ENCODE peak calls at places on chromosomes 2 and 18, in six cellular contexts. C is GM12878, A is occipital lobe, X is psoas muscle, I is NCI-H146, J is BJ. R is an unnamed sample.

GRCh38 chr2:63792523-63792922 is 49.2 kb upstream of the UGP2 start:
- DNase-seq in A (no peak), C (no peak), X (no peak), I (no peak), J (peak), R (no peak)

GRCh38 chr18:48875314-48875941 is 75.3 kb downstream of the SMAD7 start:
- DNase-seq in X (no peak), C (no peak), A (no peak), I (no peak), J (no peak), R (no peak)

GRCh38 chr2:45909677-45910191 is 258.3 kb downstream of the PRKCE start:
- DNase-seq in I (peak), J (no peak), C (no peak), A (peak), X (no peak), R (peak)

GRCh38 chr18:5518899-5519371 is 24.9 kb downstream of the EPB41L3 start:
- DNase-seq in C (no peak), A (no peak), I (no peak), J (no peak), X (no peak), R (peak)

GRCh38 chr2:164066095-164066494 is 330.3 kb upstream of the FIGN start:
- DNase-seq in J (no peak), X (no peak), A (no peak), C (no peak), I (peak), R (no peak)

GRCh38 chr2:190554357-190555006 is 20.0 kb upstream of the NEMP2 start:
- DNase-seq in I (no peak), X (no peak), C (no peak), A (no peak), J (no peak), R (no peak)

GRCh38 chr2:136327162-136327852 is 209.4 kb upstream of the CXCR4 start:
- DNase-seq in I (peak), X (no peak), A (no peak), J (no peak), C (peak), R (peak)

GRCh38 chr18:61973273-61974115 is 80.7 kb upstream of the RNF152 start:
- DNase-seq in X (no peak), A (no peak), C (no peak), J (no peak), I (no peak), R (peak)

GRCh38 chr2:10236571-10237391 is 65.9 kb upstream of the HPCAL1 start:
- DNase-seq in X (peak), I (no peak), A (no peak), J (no peak), C (no peak), R (no peak)

GRCh38 chr2:216283038-216283900 is 89.0 kb downstream of the MARCHF4 start:
- DNase-seq in J (no peak), I (no peak), X (no peak), A (no peak), C (no peak), R (peak)

GRCh38 chr2:241508240-241508509 is 209 bp downstream of the STK25 start:
- DNase-seq in J (no peak), X (no peak), I (peak), A (no peak), C (no peak), R (peak)

GRCh38 chr18:67938691-67939090 is 422.2 kb upstream of the DSEL start:
- DNase-seq in A (no peak), C (no peak), I (no peak), J (peak), X (no peak), R (no peak)

GRCh38 chr18:11040823-11041712 is 108.3 kb downstream of the PIEZO2 start:
- DNase-seq in X (no peak), J (no peak), C (no peak), A (no peak), I (peak), R (peak)

GRCh38 chr2:219445220-219445631 is 10.6 kb downstream of the SPEG start:
- DNase-seq in A (no peak), J (no peak), I (no peak), C (no peak), X (no peak), R (no peak)

GRCh38 chr2:26849056-26850001 is 1.4 kb downstream of the DPYSL5 start:
- DNase-seq in X (peak), J (no peak), A (no peak), I (peak), C (no peak), R (peak)

GRCh38 chr18:31446854-31447253 is 687 bp upstream of the DSG3 start:
- DNase-seq in I (no peak), X (no peak), J (no peak), C (no peak), A (no peak), R (no peak)

GRCh38 chr2:3443685-3444084 is 64.2 kb downstream of the TRAPPC12 start:
- DNase-seq in I (no peak), A (no peak), C (no peak), J (no peak), X (no peak), R (no peak)

GRCh38 chr2:155111070-155111469 is 412.6 kb downstream of the KCNJ3 start:
- DNase-seq in A (no peak), I (no peak), C (no peak), X (no peak), J (no peak), R (no peak)

GRCh38 chr2:19369341-19369955 is 11.0 kb upstream of the OSR1 start:
- DNase-seq in A (no peak), X (no peak), J (no peak), I (peak), C (no peak), R (peak)

GRCh38 chr2:61758159-61758558 is 95.7 kb downstream of the FAM161A start:
- DNase-seq in A (no peak), I (no peak), X (no peak), J (no peak), C (no peak), R (no peak)